ENCODE peak calls at places on chromosomes 7 and 10, in seven cellular contexts. B is naive thymus-derived CD4-positive, alpha-beta T cell; Q is mesenchymal stem cell; Y is cardiac fibroblast; T is Panc1; N is suprapubic skin; I is CD4-positive, CD25-positive, alpha-beta regulatory T cell. R is an unnamed sample.

GRCh38 chr7:143407296-143408246 is 1.1 kb downstream of the EPHA1 start:
- DNase-seq in B (peak), Q (no peak), Y (no peak), T (no peak), N (no peak), I (no peak), R (peak)

GRCh38 chr10:30098624-30099023 is 39.2 kb upstream of the JCAD start:
- DNase-seq in B (no peak), Q (peak), Y (peak), T (no peak), N (no peak), I (no peak), R (no peak)

GRCh38 chr7:55127622-55128081 is 108.8 kb downstream of the EGFR start:
- DNase-seq in B (no peak), Q (peak), Y (peak), T (no peak), N (no peak), I (no peak), R (no peak)

GRCh38 chr10:125369382-125370326 is 209.3 kb upstream of the CTBP2 start:
- DNase-seq in B (no peak), Q (no peak), Y (no peak), T (no peak), N (no peak), I (no peak), R (no peak)

GRCh38 chr10:132585732-132586722 is 48.4 kb downstream of the INPP5A start:
- DNase-seq in B (no peak), Q (no peak), Y (no peak), T (no peak), N (no peak), I (no peak), R (no peak)

GRCh38 chr10:14812271-14812670 is 25.6 kb downstream of the CDNF start:
- DNase-seq in B (no peak), Q (peak), Y (peak), T (no peak), N (no peak), I (peak), R (peak)

GRCh38 chr10:3225589-3225988 is 53.0 kb upstream of the PITRM1 start:
- DNase-seq in B (no peak), Q (peak), Y (peak), T (no peak), N (no peak), I (no peak), R (no peak)

GRCh38 chr10:73408061-73408460 is 5.8 kb downstream of the ANXA7 start:
- DNase-seq in B (no peak), Q (no peak), Y (no peak), T (no peak), N (no peak), I (no peak), R (no peak)

GRCh38 chr7:18400281-18400680 is 95.3 kb upstream of the HDAC9 start:
- DNase-seq in B (no peak), Q (peak), Y (no peak), T (no peak), N (no peak), I (no peak), R (no peak)

GRCh38 chr7:73885975-73886798 is 25.2 kb downstream of the TMEM270 start:
- DNase-seq in B (no peak), Q (no peak), Y (peak), T (no peak), N (no peak), I (no peak), R (peak)

GRCh38 chr10:62860946-62861345 is 44.8 kb upstream of the EGR2 start:
- DNase-seq in B (no peak), Q (no peak), Y (peak), T (no peak), N (no peak), I (no peak), R (peak)

GRCh38 chr10:24132741-24133140 is 76.2 kb upstream of the KIAA1217 start:
- DNase-seq in B (no peak), Q (no peak), Y (no peak), T (no peak), N (no peak), I (no peak), R (no peak)

GRCh38 chr7:131553906-131554305 is 2.5 kb downstream of the PODXL start:
- DNase-seq in B (no peak), Q (no peak), Y (no peak), T (no peak), N (no peak), I (no peak), R (no peak)

GRCh38 chr10:92697663-92698511 is 8.1 kb downstream of the HHEX start:
- DNase-seq in B (no peak), Q (peak), Y (no peak), T (no peak), N (no peak), I (no peak), R (peak)

GRCh38 chr7:2541291-2542010 is 13.9 kb downstream of the BRAT1 start:
- DNase-seq in B (no peak), Q (no peak), Y (no peak), T (no peak), N (peak), I (no peak), R (no peak)

GRCh38 chr7:130733866-130734524 is at the start of gene KLF14:
- DNase-seq in B (peak), Q (peak), Y (no peak), T (no peak), N (no peak), I (peak), R (no peak)

GRCh38 chr10:47447740-47448139 is 36.2 kb downstream of the ANXA8 start:
- DNase-seq in B (no peak), Q (no peak), Y (no peak), T (no peak), N (no peak), I (no peak), R (peak)

GRCh38 chr10:119221666-119222065 is 14.3 kb downstream of the GRK5 start:
- DNase-seq in B (no peak), Q (no peak), Y (no peak), T (no peak), N (no peak), I (no peak), R (no peak)

GRCh38 chr7:156659203-156659602 is 18.6 kb downstream of the RNF32 start:
- DNase-seq in B (no peak), Q (no peak), Y (no peak), T (no peak), N (no peak), I (no peak), R (no peak)

GRCh38 chr10:120948889-120949382 is 97.8 kb downstream of the WDR11 start:
- DNase-seq in B (no peak), Q (peak), Y (peak), T (no peak), N (no peak), I (peak), R (peak)

GRCh38 chr10:119231654-119232053 is 24.3 kb downstream of the GRK5 start:
- DNase-seq in B (no peak), Q (no peak), Y (no peak), T (no peak), N (no peak), I (no peak), R (no peak)

GRCh38 chr7:18521236-18521589 is 25.7 kb downstream of the HDAC9 start:
- DNase-seq in B (no peak), Q (no peak), Y (no peak), T (no peak), N (no peak), I (no peak), R (no peak)

GRCh38 chr7:134730359-134730758 is 49.1 kb upstream of the CALD1 start:
- DNase-seq in B (no peak), Q (peak), Y (peak), T (no peak), N (no peak), I (no peak), R (no peak)

GRCh38 chr7:144384071-144384470 is 19.4 kb downstream of the NOBOX start:
- DNase-seq in B (no peak), Q (peak), Y (no peak), T (no peak), N (peak), I (no peak), R (no peak)

GRCh38 chr7:16034353-16034752 is 347.9 kb upstream of the MEOX2 start:
- DNase-seq in B (no peak), Q (peak), Y (no peak), T (no peak), N (no peak), I (no peak), R (no peak)

GRCh38 chr7:108973075-108973474 is 403.4 kb downstream of the DNAJB9 start:
- DNase-seq in B (no peak), Q (no peak), Y (peak), T (no peak), N (no peak), I (no peak), R (no peak)

GRCh38 chr7:28937593-28937992 is 20.5 kb downstream of the TRIL start:
- DNase-seq in B (no peak), Q (no peak), Y (no peak), T (no peak), N (no peak), I (no peak), R (no peak)

GRCh38 chr7:34807548-34808340 is 149.7 kb downstream of the NPSR1 start:
- DNase-seq in B (no peak), Q (no peak), Y (no peak), T (no peak), N (no peak), I (no peak), R (no peak)

GRCh38 chr10:3813986-3814831 is 29.2 kb upstream of the KLF6 start:
- DNase-seq in B (no peak), Q (no peak), Y (no peak), T (no peak), N (no peak), I (no peak), R (no peak)

GRCh38 chr10:78760463-78761240 is 308.1 kb upstream of the ZMIZ1 start:
- DNase-seq in B (no peak), Q (no peak), Y (no peak), T (no peak), N (no peak), I (no peak), R (no peak)

GRCh38 chr10:7895699-7896090 is 77.4 kb downstream of the TAF3 start:
- DNase-seq in B (no peak), Q (no peak), Y (peak), T (no peak), N (no peak), I (no peak), R (no peak)

GRCh38 chr7:22843681-22844309 is 21.1 kb upstream of the TOMM7 start:
- DNase-seq in B (no peak), Q (no peak), Y (no peak), T (no peak), N (no peak), I (no peak), R (no peak)

GRCh38 chr10:70477661-70478162 is 855 bp upstream of the PALD1 start:
- DNase-seq in B (peak), Q (no peak), Y (no peak), T (no peak), N (no peak), I (peak), R (peak)

GRCh38 chr7:98250789-98251188 is 1.2 kb downstream of the TECPR1 start:
- DNase-seq in B (peak), Q (no peak), Y (no peak), T (no peak), N (no peak), I (peak), R (peak)

GRCh38 chr10:106440767-106441166 is 723.7 kb downstream of the SORCS1 start:
- DNase-seq in B (no peak), Q (no peak), Y (no peak), T (no peak), N (no peak), I (no peak), R (no peak)

GRCh38 chr10:28135258-28135657 is 136.4 kb upstream of the ODAD2 start:
- DNase-seq in B (no peak), Q (no peak), Y (no peak), T (no peak), N (no peak), I (no peak), R (no peak)

GRCh38 chr7:142866361-142867096 is 11.7 kb downstream of the EPHB6 start:
- DNase-seq in B (no peak), Q (no peak), Y (peak), T (no peak), N (no peak), I (no peak), R (no peak)

GRCh38 chr10:27724287-27724686 is 21.3 kb downstream of the MKX start:
- DNase-seq in B (no peak), Q (no peak), Y (no peak), T (no peak), N (no peak), I (no peak), R (no peak)

GRCh38 chr10:93758911-93759410 is 1.2 kb downstream of the LGI1 start:
- DNase-seq in B (no peak), Q (no peak), Y (no peak), T (no peak), N (no peak), I (no peak), R (no peak)

GRCh38 chr10:93758510-93758885 is 762 bp downstream of the LGI1 start:
- DNase-seq in B (no peak), Q (no peak), Y (no peak), T (no peak), N (no peak), I (no peak), R (no peak)

GRCh38 chr10:93762979-93763391 is 5.2 kb downstream of the LGI1 start:
- DNase-seq in B (no peak), Q (no peak), Y (no peak), T (no peak), N (no peak), I (no peak), R (no peak)

GRCh38 chr10:93757766-93758509 is at the start of gene LGI1:
- DNase-seq in B (no peak), Q (peak), Y (peak), T (no peak), N (no peak), I (no peak), R (no peak)

DNA sequence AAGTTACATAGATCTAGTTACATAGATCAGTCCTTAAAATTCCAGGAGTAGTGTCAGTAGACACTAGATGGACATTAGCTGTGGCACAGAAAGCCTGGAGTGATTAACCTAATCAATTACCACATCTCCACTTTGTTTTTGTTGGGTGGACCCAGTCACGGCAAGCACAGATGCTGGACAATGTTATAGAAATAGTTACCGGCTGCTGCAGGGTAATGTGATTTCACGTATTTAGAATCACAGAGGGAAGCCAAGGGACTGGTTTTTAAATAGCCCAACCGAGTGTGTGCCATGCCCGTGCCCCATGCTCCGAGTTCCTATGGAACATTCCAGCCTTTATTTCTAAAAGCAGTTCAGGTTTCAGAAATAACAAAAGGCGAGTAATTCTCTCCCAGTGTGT is 2.8 kb downstream of the LGI1 start:
- DNase-seq in B (no peak), Q (no peak), Y (no peak), T (no peak), N (no peak), I (no peak), R (no peak)
- H3K4me3 ChIP-seq in B (no peak), Q (no peak), Y (no peak), T (no peak), N (no peak), I (no peak), R (no peak)

DNA sequence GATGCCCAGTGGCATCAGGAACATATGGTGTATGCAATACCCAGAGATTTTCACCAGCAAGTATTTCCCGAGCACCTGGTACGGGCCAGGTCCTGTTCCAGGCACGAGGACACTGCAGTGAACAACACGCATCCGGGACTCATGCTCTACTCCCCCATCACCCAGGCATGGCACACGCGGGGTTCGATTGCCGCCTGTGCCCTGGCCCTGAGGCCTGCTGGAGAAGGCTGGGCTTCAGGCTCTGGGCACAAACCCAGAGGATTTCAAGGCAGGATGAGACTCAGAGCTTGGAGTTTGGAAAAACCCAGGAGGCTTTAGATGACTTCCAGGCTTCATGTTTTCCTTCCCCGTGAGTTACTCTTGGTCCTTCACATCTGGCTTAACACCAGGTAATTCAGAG is 143.5 kb downstream of the NEURL1 start:
- DNase-seq in B (no peak), Q (no peak), Y (peak), T (no peak), N (no peak), I (no peak), R (no peak)
- H3K4me3 ChIP-seq in B (no peak), Q (peak), Y (no peak), T (no peak), N (no peak), I (no peak), R (no peak)

DNA sequence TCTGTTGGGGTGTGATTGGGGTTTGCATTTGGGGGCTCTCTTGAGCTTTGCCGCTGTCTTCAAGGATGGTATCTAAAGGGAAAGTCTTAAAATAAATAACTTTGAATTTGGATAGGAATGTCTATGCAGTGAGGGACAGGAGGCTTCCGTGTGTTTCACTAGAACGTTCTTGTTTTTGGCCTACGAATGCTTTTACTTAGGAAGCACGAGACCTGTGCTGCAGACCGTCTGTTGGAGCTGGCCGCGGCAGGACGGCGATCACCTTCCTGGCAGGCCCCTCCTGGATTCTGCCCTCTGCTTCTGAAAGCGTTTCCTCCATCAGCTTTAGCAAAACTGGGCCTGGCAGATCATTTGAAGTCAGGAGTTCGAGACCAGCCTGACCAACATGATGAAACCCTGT is 44.0 kb downstream of the FOXK1 start:
- DNase-seq in B (no peak), Q (peak), Y (peak), T (no peak), N (no peak), I (no peak), R (no peak)
- H3K4me3 ChIP-seq in B (no peak), Q (peak), Y (peak), T (peak), N (peak), I (peak), R (no peak)

DNA sequence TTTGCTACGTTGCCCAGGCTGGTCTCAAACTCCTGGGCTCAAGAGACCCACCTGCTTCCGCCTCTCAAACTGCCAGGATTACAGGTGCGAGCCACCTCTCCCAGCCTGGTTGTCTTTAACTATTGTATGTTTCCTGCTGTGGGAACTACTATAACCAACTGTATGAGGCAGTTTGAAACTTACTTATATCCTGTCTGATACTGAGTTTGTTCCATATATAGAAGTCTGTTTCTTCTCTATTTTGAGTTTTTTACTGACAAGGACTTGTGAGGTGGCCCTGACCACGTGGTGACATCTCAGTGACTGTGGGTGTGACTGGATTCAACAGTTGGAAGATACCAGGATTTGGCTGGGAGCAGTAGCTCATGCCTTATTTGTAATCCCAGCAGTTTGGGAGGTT is 14.2 kb downstream of the FBH1 start:
- DNase-seq in B (no peak), Q (no peak), Y (no peak), T (no peak), N (no peak), I (no peak), R (no peak)
- H3K4me3 ChIP-seq in B (no peak), Q (no peak), Y (no peak), T (no peak), N (no peak), I (no peak), R (no peak)

R was measured in Jurkat, Clone E6-1.